ENCODE peak calls at places on chromosomes 6 and 20, in six cellular contexts. A is HepG2, E is K562, N is HCT116, W is GM12878, M is H1. H is an unnamed sample.

GRCh38 chr20:40990542-40991120 is 38.0 kb upstream of the TOP1 start:
- DNase-seq in W (peak), N (peak), A (peak), E (peak), M (peak), H (peak)

GRCh38 chr6:95686858-95687257 is 109.5 kb downstream of the MANEA start:
- DNase-seq in W (no peak), E (no peak), A (no peak), M (no peak), N (no peak), H (no peak)

GRCh38 chr20:56348306-56348695 is 10.5 kb upstream of the FAM210B start:
- DNase-seq in W (no peak), M (no peak), E (no peak), A (peak), N (no peak), H (no peak)

GRCh38 chr6:77930382-77930781 is 277.5 kb downstream of the MEI4 start:
- DNase-seq in E (no peak), M (no peak), N (no peak), A (no peak), W (no peak), H (no peak)

GRCh38 chr6:110703906-110704594 is 111.2 kb downstream of the CDK19 start:
- DNase-seq in A (peak), M (no peak), W (no peak), E (no peak), N (no peak), H (no peak)

GRCh38 chr6:12058164-12058926 is 46.2 kb downstream of the HIVEP1 start:
- DNase-seq in E (no peak), W (no peak), M (no peak), A (no peak), N (no peak), H (no peak)

GRCh38 chr6:1070085-1070521 is 241.8 kb upstream of the FOXQ1 start:
- DNase-seq in W (no peak), E (peak), A (no peak), N (no peak), M (no peak), H (no peak)

GRCh38 chr6:42200035-42200434 is 5.3 kb upstream of the GUCA1B start:
- DNase-seq in A (peak), W (no peak), M (no peak), N (no peak), E (no peak), H (no peak)

GRCh38 chr20:59331721-59332329 is 31.4 kb downstream of the EDN3 start:
- DNase-seq in A (no peak), M (no peak), E (no peak), N (no peak), W (no peak), H (no peak)

GRCh38 chr6:53437557-53438202 is 88.9 kb upstream of the ELOVL5 start:
- DNase-seq in W (peak), E (peak), N (peak), A (peak), M (no peak), H (peak)

GRCh38 chr6:21256197-21256596 is 337.4 kb upstream of the SOX4 start:
- DNase-seq in N (no peak), E (no peak), W (no peak), A (no peak), M (no peak), H (no peak)

GRCh38 chr6:145836170-145836569 is 21.6 kb upstream of the FBXO30 start:
- DNase-seq in M (no peak), N (no peak), A (no peak), W (no peak), E (no peak), H (no peak)

GRCh38 chr6:135358251-135358821 is 139.2 kb downstream of the AHI1 start:
- DNase-seq in E (peak), M (no peak), W (no peak), N (no peak), A (no peak), H (no peak)

GRCh38 chr20:63893999-63894357 is 948 bp upstream of the DNAJC5 start:
- DNase-seq in E (no peak), W (no peak), M (no peak), A (no peak), N (no peak), H (no peak)

GRCh38 chr20:48668451-48668946 is 159.3 kb downstream of the PREX1 start:
- DNase-seq in N (no peak), A (peak), M (no peak), E (no peak), W (no peak), H (peak)

GRCh38 chr6:169646906-169647567 is 54.8 kb downstream of the WDR27 start:
- DNase-seq in W (no peak), A (no peak), M (no peak), N (no peak), E (no peak), H (no peak)

GRCh38 chr6:80545323-80545722 is 438.9 kb downstream of the BCKDHB start:
- DNase-seq in W (no peak), M (no peak), E (no peak), A (no peak), N (no peak), H (no peak)

GRCh38 chr6:169371344-169372144 is 117.9 kb upstream of the THBS2 start:
- DNase-seq in N (peak), A (peak), W (no peak), M (no peak), E (peak), H (peak)

GRCh38 chr6:78746457-78746856 is 120.9 kb upstream of the IRAK1BP1 start:
- DNase-seq in N (no peak), M (no peak), A (no peak), E (no peak), W (no peak), H (no peak)

GRCh38 chr6:40852667-40853383 is 186.2 kb downstream of the UNC5CL start:
- DNase-seq in N (peak), M (no peak), A (peak), E (peak), W (no peak), H (no peak)

GRCh38 chr20:24462461-24463010 is 6.9 kb upstream of the SYNDIG1 start:
- DNase-seq in W (no peak), N (no peak), M (no peak), A (no peak), E (no peak), H (no peak)

GRCh38 chr6:13854716-13855250 is 40.4 kb upstream of the MCUR1 start:
- DNase-seq in N (no peak), M (no peak), W (no peak), E (no peak), A (no peak), H (no peak)

GRCh38 chr20:12358006-12358654 is 440.4 kb downstream of the BTBD3 start:
- DNase-seq in E (no peak), W (no peak), A (no peak), M (no peak), N (no peak), H (no peak)

GRCh38 chr6:46044876-46045617 is 29.4 kb upstream of the CLIC5 start:
- DNase-seq in A (no peak), N (peak), W (no peak), E (no peak), M (no peak), H (no peak)

GRCh38 chr6:23584134-23584763 is 541.8 kb upstream of the NRSN1 start:
- DNase-seq in A (peak), M (no peak), N (no peak), W (no peak), E (no peak), H (no peak)

GRCh38 chr20:43565758-43566104 is 6.9 kb downstream of the SGK2 start:
- DNase-seq in N (no peak), M (no peak), E (no peak), A (no peak), W (no peak), H (no peak)

GRCh38 chr20:43564455-43564854 is 5.6 kb downstream of the SGK2 start:
- DNase-seq in W (no peak), M (no peak), E (no peak), N (no peak), A (no peak), H (no peak)

GRCh38 chr20:43564993-43565757 is 6.3 kb downstream of the SGK2 start:
- DNase-seq in N (no peak), W (no peak), E (no peak), M (no peak), A (no peak), H (no peak)

GRCh38 chr20:43563991-43564390 is 5.2 kb downstream of the SGK2 start:
- DNase-seq in E (no peak), M (no peak), A (no peak), W (no peak), N (no peak), H (no peak)

GRCh38 chr20:43563429-43563828 is 4.6 kb downstream of the SGK2 start:
- DNase-seq in M (no peak), N (no peak), W (no peak), A (peak), E (peak), H (no peak)
- TF ChIP-seq YY1 in M (no peak), N (no peak), W (no peak), A (no peak), E (no peak), H (no peak)

DNA sequence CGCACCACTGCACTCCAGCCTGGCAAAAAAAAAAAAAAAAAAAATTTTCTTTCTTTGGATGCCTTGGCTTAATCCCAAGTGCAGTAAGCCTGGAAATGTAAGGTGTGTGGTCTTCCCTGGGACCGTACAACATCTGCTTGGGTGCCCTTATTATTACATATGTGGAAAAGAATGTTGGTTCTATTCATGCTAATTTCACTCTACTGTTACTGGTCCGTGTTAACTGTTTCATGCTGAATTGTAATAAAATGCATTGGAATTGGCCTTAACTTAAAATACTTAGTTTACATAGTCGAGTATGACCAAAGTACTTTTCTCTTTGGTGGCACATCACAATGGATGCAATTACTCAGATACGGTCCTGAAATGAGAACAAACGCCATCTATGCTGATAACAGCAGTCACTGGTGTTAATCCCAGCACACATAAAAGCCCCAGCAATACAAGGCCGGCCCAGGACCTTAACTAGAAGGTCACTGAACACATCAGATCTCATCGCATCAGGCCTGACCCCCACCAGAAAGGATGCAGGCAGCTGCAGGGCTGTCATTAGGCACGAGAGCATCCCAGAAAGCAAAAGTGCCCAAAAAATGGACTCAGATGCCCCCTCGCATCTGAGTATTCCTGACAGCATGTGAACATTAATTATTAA is 1.2 kb downstream of the SERPINB6 start:
- DNase-seq in W (no peak), N (no peak), E (peak), M (no peak), A (no peak), H (peak)
- H3K9ac ChIP-seq in W (no peak), N (peak), E (peak), M (no peak), A (peak), H (peak)

GRCh38 chr6:100446115-100446921 is 18.4 kb downstream of the SIM1 start:
- DNase-seq in E (no peak), W (no peak), N (no peak), A (no peak), M (no peak), H (no peak)
- H3K4me2 ChIP-seq in E (no peak), W (no peak), N (no peak), A (peak), M (peak), H (peak)

GRCh38 chr6:17454316-17455005 is 61.1 kb downstream of the CAP2 start:
- DNase-seq in W (no peak), E (no peak), N (no peak), M (no peak), A (no peak), H (no peak)
- TF ChIP-seq YY1 in W (no peak), E (no peak), N (no peak), M (no peak), A (no peak), H (no peak)

GRCh38 chr20:35305682-35306556 is 13.7 kb upstream of the FAM83C start:
- DNase-seq in E (peak), N (peak), M (no peak), W (no peak), A (peak), H (no peak)
- H3K9ac ChIP-seq in E (peak), N (peak), M (no peak), W (no peak), A (peak), H (peak)

DNA sequence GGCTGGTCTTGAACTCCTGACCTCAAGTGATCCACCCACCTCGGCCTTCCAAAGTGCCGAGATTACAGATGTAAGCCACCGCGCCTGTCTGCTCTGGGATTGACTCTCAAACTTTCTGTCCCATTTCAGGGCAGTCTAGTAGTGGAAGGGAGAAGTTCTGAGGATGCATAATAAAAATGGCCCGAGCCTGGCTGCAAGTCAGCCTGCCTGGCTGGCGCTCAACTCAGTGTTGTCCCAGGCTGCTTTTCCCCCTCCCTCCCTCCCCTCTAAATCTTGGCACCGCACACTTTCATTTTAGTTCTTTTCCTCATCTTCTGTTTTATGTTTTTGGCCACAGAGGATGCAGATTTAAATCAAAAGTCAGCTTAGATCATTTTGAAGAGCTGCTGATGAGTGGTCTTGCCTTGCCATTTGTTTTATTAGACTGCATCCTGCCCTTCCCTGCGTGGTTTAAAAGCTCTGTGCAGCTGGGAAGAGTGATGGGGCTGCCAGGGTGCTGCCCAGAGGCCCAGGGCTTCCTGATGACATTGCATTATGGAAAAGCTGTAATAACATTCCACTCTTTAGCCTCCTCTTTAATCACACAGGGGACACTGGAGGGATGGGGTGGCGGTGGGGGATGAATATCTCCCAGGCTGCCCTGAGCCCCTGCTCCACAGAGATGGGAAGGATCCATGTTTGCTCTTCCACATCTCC is 6.5 kb upstream of the UQCC2 start:
- DNase-seq in E (no peak), M (no peak), W (no peak), N (no peak), A (no peak), H (no peak)
- H3K4me2 ChIP-seq in E (no peak), M (no peak), W (no peak), N (no peak), A (no peak), H (no peak)

GRCh38 chr6:10420546-10421507 is 6.0 kb upstream of the TFAP2A start:
- DNase-seq in M (no peak), W (no peak), N (no peak), E (no peak), A (no peak), H (no peak)
- TF ChIP-seq YY1 in M (no peak), W (no peak), N (no peak), E (no peak), A (no peak), H (no peak)

GRCh38 chr6:32816746-32817204 is at the start of gene HLA-DOB:
- DNase-seq in N (peak), E (no peak), A (no peak), M (no peak), W (no peak), H (no peak)
- H3K9ac ChIP-seq in N (no peak), E (no peak), A (no peak), M (no peak), W (peak), H (no peak)

DNA sequence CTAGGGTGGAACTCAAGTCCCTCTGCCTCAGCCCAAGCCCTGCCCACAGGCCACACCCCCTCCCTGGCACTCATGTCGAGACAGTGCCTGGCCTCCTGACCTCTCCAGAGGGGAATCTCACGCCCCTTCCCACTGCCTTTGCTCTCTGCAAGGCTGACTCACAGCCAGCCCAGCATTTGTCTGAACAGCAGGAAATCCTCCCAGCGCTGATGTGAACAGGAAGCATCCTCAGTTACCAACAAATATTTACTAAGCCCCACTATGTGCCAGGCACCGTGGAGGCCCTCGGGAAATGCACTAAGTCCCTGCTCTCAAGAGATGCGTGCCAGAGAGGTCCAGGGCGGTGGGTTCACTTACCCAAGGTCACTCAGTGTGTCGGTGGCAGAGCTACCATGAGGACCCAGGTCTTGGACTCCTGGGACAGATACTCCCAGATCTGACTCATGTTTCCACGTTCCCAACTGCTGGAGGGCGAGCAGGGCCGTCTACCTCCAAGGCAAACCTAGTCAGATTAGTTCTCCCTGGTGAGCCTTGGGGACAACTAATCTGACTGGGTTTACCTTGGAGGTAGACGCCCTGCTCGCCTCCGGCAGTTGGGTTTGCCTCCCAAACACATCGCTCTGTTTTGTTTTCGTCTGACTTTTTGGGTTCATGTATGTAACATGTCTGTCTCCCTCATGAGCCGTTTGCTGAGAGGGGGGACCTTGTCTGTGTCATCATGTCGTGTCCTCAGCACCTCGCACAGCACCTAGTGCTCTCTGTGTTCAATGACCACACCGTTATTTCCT is 7.7 kb downstream of the ADA start:
- DNase-seq in A (peak), M (peak), E (no peak), W (no peak), N (no peak), H (no peak)
- H3K4me2 ChIP-seq in A (peak), M (peak), E (no peak), W (peak), N (peak), H (peak)